ENCODE peak calls at places on chromosomes 6 and 20, in ten cellular contexts. I, A, G, T, E, J, L, Y, B and P are unnamed samples.
A peak's percentile ranks its signal among the peaks of the same experiment; 100 is the strongest.

GRCh38 chr6:130717657-130718056 is 109.5 kb upstream of the SMLR1 start:
- DNase-seq in A (no peak), Y (no peak), B (no peak), L (no peak), J (no peak), E (no peak), T (no peak), I (no peak), G (no peak), P (no peak)

GRCh38 chr20:20150241-20150640 is 97.9 kb downstream of the CFAP61 start:
- DNase-seq in J (no peak), I (no peak), B (no peak), T (no peak), Y (no peak), E (no peak), A (no peak), G (no peak), L (no peak), P (no peak)

GRCh38 chr6:149317656-149318571 is at the start of gene TAB2:
- DNase-seq in G (no peak), A (peak; percentile 39), L (peak; percentile 44), J (no peak), Y (peak; percentile 79), T (peak; percentile 73), E (peak; percentile 92), B (peak; percentile 25), I (no peak), P (no peak)

GRCh38 chr6:4636881-4637224 is 139.4 kb upstream of the CDYL start:
- DNase-seq in B (no peak), E (no peak), J (peak; percentile 8), A (no peak), Y (no peak), T (no peak), I (no peak), G (no peak), L (no peak), P (no peak)

GRCh38 chr6:145815351-145815772 is 767 bp upstream of the FBXO30 start:
- DNase-seq in T (peak; percentile 74), I (no peak), B (no peak), A (no peak), Y (peak; percentile 71), G (no peak), E (no peak), L (no peak), J (no peak), P (no peak)

GRCh38 chr20:22977047-22977785 is 57.9 kb upstream of the SSTR4 start:
- DNase-seq in E (no peak), L (no peak), Y (peak; percentile 69), A (no peak), G (no peak), T (no peak), J (no peak), I (no peak), B (peak; percentile 67), P (no peak)

GRCh38 chr20:11368537-11368936 is 549.2 kb upstream of the BTBD3 start:
- DNase-seq in J (no peak), Y (no peak), B (no peak), E (no peak), I (no peak), G (no peak), T (no peak), A (no peak), L (no peak), P (no peak)

GRCh38 chr6:125743604-125744003 is 5.8 kb upstream of the HEY2 start:
- DNase-seq in Y (no peak), L (no peak), A (no peak), J (no peak), E (no peak), T (no peak), I (no peak), G (no peak), B (no peak), P (no peak)

GRCh38 chr6:129015721-129016120 is 132.8 kb downstream of the LAMA2 start:
- DNase-seq in B (no peak), I (no peak), L (no peak), G (no peak), A (no peak), E (no peak), J (no peak), Y (no peak), T (no peak), P (no peak)

GRCh38 chr6:134436281-134436815 is 118.4 kb upstream of the SGK1 start:
- DNase-seq in B (no peak), A (no peak), T (no peak), G (peak; percentile 41), Y (no peak), I (peak; percentile 75), E (no peak), J (no peak), L (peak; percentile 24), P (no peak)

GRCh38 chr6:139290787-139291294 is 957 bp downstream of the TXLNB start:
- DNase-seq in A (no peak), T (no peak), G (no peak), E (no peak), L (peak; percentile 19), Y (peak; percentile 70), I (no peak), B (no peak), J (no peak), P (peak; percentile 54)

GRCh38 chr6:144094731-144095133 is 641 bp downstream of the SF3B5 start:
- DNase-seq in L (no peak), T (no peak), B (no peak), I (no peak), E (peak; percentile 68), Y (no peak), A (no peak), J (no peak), G (no peak), P (no peak)

GRCh38 chr20:6680854-6681253 is 86.6 kb upstream of the BMP2 start:
- DNase-seq in A (peak; percentile 27), B (no peak), L (no peak), I (no peak), J (peak; percentile 53), E (no peak), G (no peak), Y (no peak), T (no peak), P (no peak)

GRCh38 chr6:149680490-149680889 is 32.0 kb upstream of the KATNA1 start:
- DNase-seq in J (no peak), T (no peak), G (no peak), Y (no peak), I (no peak), A (no peak), E (no peak), L (no peak), B (no peak), P (no peak)

DNA sequence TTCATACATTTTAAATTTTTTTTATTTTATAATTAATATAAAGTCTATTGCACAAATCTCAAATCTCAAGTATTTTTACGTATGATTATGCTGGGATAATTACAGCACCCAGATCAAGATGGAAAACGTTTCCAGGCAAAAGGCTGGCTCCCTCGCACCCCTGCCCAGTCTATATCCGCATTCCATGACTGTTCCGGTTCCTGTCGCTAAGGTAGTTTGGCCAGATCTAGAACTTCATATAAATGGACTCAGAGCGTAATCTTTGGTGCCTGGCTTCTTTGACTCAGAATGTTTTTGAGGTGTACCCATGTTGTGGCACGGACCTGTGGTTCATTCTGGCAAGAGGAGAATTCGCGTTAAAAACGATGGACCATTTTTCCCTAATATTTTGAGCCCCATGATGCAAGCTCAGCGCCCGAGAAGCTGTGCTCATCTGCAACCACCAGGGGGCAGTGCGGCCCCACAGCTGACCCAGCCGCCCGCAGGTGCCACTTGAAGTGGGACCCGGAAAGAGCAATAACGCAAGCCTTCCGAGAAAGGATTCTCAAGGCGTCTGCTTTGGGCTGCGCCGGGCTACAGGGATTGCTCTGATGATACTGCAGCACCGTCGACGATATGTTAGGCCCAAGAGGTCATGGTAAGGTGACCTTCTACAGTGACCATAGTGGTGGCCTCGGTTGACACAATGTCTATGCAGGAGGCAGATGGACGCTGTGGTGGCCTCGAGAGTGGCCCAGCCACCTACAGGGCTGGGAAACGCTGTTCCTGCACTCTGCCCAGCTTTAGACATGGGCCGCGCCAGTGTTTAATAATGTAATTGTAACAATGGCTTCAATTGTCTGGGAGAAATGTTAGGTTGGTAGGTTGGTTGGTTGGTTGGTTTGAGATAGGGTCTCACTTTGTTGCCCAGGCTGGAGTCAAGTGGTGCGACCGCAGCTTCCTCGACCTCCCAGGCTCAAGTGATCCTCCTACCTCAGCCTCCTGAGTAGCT is 160.1 kb downstream of the ZMYND8 start:
- DNase-seq in T (peak; percentile 83), A (peak; percentile 81), I (peak; percentile 62), J (peak; percentile 93), B (peak; percentile 25), L (peak; percentile 81), G (peak; percentile 70), Y (peak; percentile 78), E (peak; percentile 94), P (peak; percentile 75)
- TF ChIP-seq POLR2AphosphoS5 in T (no peak), A (peak; percentile 55), I (peak; percentile 14), J (no peak), B (peak; percentile 27), L (peak; percentile 8), G (no peak), Y (no peak), E (peak; percentile 56), P (no peak)

DNA sequence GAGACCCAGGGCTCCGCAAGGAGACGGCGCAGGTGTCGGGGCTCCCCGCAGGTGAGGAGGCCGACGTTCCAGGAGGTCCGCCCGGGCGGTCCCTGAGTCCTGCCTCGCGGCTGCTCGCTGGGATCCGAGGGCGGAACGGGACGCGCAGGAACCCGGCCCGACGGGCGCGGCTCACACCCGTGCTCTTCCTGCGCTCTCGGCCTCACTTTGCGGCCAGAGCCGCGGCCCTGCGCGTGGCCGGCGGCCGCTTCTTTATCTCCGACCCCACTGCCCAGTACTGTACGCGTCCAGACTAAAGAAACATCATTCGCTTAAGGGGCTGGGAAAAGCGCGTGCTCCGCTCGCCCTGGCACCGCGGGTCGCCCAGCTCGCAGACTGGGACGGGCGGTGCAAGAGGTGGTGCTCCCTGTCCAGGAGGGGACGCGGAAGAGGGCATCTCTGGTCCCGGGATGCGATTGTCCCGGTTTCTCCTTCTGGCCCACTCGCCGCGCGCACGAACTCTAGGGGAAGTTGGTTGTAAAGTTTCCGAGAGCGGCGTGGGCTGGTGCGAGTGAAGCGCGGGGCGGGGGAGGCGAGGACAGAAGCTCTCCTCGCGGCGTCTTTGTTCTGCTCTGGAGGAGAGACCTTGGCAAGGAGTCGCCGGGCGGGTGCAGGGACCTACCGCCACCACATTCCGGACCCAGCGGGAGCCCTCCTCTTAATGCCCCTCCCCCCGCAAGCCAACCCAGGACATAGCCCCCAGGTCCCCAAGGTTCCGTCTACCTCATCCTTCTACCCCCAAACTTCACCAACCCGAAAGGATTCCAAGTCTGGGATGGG is 70.9 kb downstream of the SOX4 start:
- DNase-seq in L (peak; percentile 20), I (no peak), B (peak; percentile 20), A (no peak), Y (peak; percentile 74), J (no peak), E (peak; percentile 73), T (no peak), G (no peak), P (no peak)
- TF ChIP-seq POLR2AphosphoS5 in L (no peak), I (no peak), B (no peak), A (no peak), Y (no peak), J (peak; percentile 38), E (peak; percentile 8), T (no peak), G (no peak), P (no peak)

GRCh38 chr20:25508083-25508770 is 77.1 kb downstream of the NINL start:
- DNase-seq in B (no peak), I (no peak), A (no peak), J (no peak), E (no peak), G (peak; percentile 100), L (peak; percentile 20), T (no peak), Y (no peak), P (no peak)
- TF ChIP-seq POLR2AphosphoS5 in B (no peak), I (no peak), A (no peak), J (no peak), E (no peak), G (peak; percentile 61), L (no peak), T (no peak), Y (no peak), P (no peak)

GRCh38 chr6:30774701-30775100 is 30.4 kb upstream of the IER3 start:
- DNase-seq in I (no peak), A (no peak), E (no peak), L (no peak), B (no peak), J (no peak), T (no peak), Y (peak; percentile 68), G (no peak), P (no peak)
- TF ChIP-seq POLR2AphosphoS5 in I (no peak), A (no peak), E (no peak), L (no peak), B (no peak), J (no peak), T (no peak), Y (peak; percentile 21), G (no peak), P (no peak)